ENCODE peak calls at places on chromosomes 5 and 9, in four cellular contexts. L is K562, A is GM12878, F is HepG2. B is an unnamed sample.

GRCh38 chr5:103256178-103256577 is 2.4 kb upstream of the MACIR start:
- DNase-seq in L (no peak), A (no peak), F (peak; percentile 22), B (no peak)

GRCh38 chr5:59212596-59212995 is 629.7 kb downstream of the RAB3C start:
- DNase-seq in L (no peak), A (no peak), F (no peak), B (no peak)

GRCh38 chr9:110932883-110933282 is 105.4 kb downstream of the LPAR1 start:
- DNase-seq in L (no peak), A (no peak), F (no peak), B (no peak)

GRCh38 chr9:106632621-106633020 is 230.3 kb upstream of the ZNF462 start:
- DNase-seq in L (no peak), A (no peak), F (no peak), B (no peak)

GRCh38 chr9:91119679-91120078 is 242.0 kb downstream of the AUH start:
- DNase-seq in L (no peak), A (no peak), F (no peak), B (no peak)

GRCh38 chr5:136075339-136075885 is 46.6 kb downstream of the TGFBI start:
- DNase-seq in L (no peak), A (no peak), F (no peak), B (no peak)

GRCh38 chr5:173792781-173793547 is 95.2 kb upstream of the CPEB4 start:
- DNase-seq in L (no peak), A (no peak), F (peak; percentile 19), B (no peak)

GRCh38 chr5:154467655-154468354 is 10.2 kb downstream of the HAND1 start:
- DNase-seq in L (peak; percentile 86), A (peak; percentile 42), F (peak; percentile 31), B (peak; percentile 90)

GRCh38 chr5:151048526-151048925 is 28.1 kb downstream of the GPX3 start:
- DNase-seq in L (no peak), A (no peak), F (no peak), B (peak; percentile 32)

GRCh38 chr5:159156426-159156835 is 52.9 kb downstream of the RNF145 start:
- DNase-seq in L (no peak), A (no peak), F (no peak), B (no peak)

GRCh38 chr5:132099073-132099748 is 25.6 kb downstream of the CSF2 start:
- DNase-seq in L (no peak), A (peak; percentile 87), F (no peak), B (no peak)

GRCh38 chr5:139394123-139394653 is 716 bp downstream of the PROB1 start:
- DNase-seq in L (no peak), A (no peak), F (no peak), B (peak; percentile 57)

GRCh38 chr5:158754018-158754514 is 345.6 kb downstream of the EBF1 start:
- DNase-seq in L (no peak), A (no peak), F (no peak), B (no peak)

GRCh38 chr9:124212381-124213050 is 45.2 kb upstream of the NEK6 start:
- DNase-seq in L (no peak), A (no peak), F (no peak), B (no peak)

GRCh38 chr9:21919377-21920362 is 74.5 kb downstream of the CDKN2A start:
- DNase-seq in L (no peak), A (peak; percentile 13), F (peak; percentile 1), B (no peak)

GRCh38 chr5:100901851-100902341 is 1.2 kb downstream of the ST8SIA4 start:
- DNase-seq in L (no peak), A (no peak), F (no peak), B (no peak)

DNA sequence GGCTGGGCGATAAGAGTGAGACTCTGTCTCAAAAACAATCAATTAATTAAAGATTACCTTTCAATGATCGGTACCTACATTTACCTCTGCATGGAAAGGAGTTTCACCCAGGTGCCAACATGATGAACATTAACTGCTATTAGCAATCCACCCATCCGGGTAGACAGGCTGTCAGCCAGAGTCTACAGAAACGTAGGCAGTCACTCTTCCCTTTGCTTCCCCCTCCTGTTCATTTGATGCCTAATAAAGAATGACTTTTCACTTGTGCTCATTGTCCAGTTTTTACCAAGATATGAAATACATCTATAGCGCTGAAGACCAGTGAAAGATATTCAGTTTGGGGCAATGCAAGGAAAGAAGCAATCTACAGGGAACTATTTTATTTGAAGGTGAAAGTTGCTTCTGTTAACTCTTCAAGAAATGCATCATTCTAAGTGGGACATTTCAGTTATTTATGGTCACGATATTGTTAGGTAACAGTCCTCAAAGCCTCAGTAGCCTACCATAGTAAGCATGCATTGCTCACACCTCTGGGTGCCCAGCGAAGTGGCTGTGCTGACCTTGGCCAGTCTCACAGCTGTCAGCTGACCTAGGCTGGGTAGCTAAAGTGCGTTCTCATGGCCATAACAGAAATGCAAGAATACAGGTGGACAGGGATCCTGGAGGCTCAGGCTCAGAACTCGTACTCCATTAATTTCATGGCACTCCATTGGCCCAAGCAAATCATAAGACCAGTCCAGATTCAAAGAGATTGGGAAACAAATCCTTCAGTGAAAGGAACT is 87.2 kb upstream of the DMRT1 start:
- DNase-seq in L (no peak), A (no peak), F (no peak), B (no peak)
- TF ChIP-seq CREM in L (no peak), A (no peak), F (no peak), B (no peak)

GRCh38 chr9:133117271-133118178 is 3.5 kb downstream of the RALGDS start:
- DNase-seq in L (no peak), A (no peak), F (no peak), B (no peak)
- TF ChIP-seq USF2 in L (no peak), A (no peak), F (no peak), B (no peak)

GRCh38 chr9:6681957-6682501 is 36.5 kb upstream of the GLDC start:
- DNase-seq in L (no peak), A (no peak), F (no peak), B (no peak)

GRCh38 chr9:6686396-6686795 is 40.9 kb upstream of the GLDC start:
- DNase-seq in L (no peak), A (no peak), F (peak; percentile 44), B (no peak)

GRCh38 chr9:6689893-6690634 is 44.5 kb upstream of the GLDC start:
- DNase-seq in L (no peak), A (no peak), F (no peak), B (no peak)

GRCh38 chr9:6692433-6692832 is 46.9 kb upstream of the GLDC start:
- DNase-seq in L (no peak), A (no peak), F (no peak), B (peak; percentile 39)

GRCh38 chr9:6687180-6687579 is 41.7 kb upstream of the GLDC start:
- DNase-seq in L (no peak), A (no peak), F (no peak), B (no peak)
- TF ChIP-seq CREM in L (no peak), A (no peak), F (no peak), B (no peak)

DNA sequence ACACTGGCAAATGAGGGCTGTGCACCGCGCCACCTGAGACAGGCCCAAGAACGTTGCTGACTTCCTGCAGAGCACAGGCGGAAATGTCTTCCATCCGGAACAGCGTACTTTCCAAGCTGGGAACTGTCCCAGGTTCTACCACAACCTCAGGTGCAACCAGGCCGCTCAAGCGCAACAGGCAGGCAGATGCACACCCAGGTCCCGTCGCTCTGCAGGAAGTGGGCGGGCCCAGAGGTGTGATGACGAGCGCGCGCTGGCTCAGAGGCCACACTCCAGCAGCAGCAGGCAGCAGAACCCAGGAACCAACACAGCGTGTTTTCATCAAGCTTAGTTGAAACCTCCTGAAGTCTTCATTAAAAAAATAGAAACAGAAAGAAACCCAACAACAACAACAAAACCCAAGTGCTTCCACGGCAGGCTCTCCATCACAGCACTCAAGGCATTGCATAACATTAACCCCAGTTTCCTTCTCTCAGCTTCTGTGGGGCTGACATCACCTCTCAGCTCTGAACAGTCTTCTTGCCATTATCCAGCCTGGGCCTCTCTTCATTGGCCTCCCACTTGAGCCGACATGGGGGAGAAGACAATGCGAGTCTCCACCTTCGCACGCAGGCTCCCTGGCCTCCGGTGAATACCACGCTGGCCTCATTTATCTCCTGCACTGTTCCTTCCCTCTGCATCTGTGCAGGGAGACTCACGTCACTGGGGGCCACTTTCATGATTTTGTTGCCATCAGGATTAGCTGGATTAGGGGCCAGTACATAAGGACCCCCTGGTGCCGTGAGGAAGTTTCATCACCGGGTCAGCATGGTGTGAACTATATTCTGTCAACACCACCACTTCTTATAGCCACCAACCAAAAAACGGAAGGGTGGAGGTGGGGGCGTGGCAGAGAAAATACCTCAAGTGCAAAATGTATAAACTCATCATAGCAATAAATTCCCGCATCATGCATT is 22.1 kb downstream of the PTCH1 start:
- DNase-seq in L (no peak), A (peak; percentile 88), F (no peak), B (peak; percentile 50)
- TF ChIP-seq USF2 in L (no peak), A (no peak), F (no peak), B (no peak)

GRCh38 chr9:33125871-33126822 is 41.0 kb downstream of the B4GALT1 start:
- DNase-seq in L (peak; percentile 28), A (no peak), F (no peak), B (no peak)
- TF ChIP-seq CREM in L (no peak), A (no peak), F (no peak), B (no peak)

GRCh38 chr5:10672285-10673044 is 88.6 kb downstream of the DAP start:
- DNase-seq in L (no peak), A (no peak), F (no peak), B (no peak)
- TF ChIP-seq USF2 in L (no peak), A (no peak), F (no peak), B (no peak)

DNA sequence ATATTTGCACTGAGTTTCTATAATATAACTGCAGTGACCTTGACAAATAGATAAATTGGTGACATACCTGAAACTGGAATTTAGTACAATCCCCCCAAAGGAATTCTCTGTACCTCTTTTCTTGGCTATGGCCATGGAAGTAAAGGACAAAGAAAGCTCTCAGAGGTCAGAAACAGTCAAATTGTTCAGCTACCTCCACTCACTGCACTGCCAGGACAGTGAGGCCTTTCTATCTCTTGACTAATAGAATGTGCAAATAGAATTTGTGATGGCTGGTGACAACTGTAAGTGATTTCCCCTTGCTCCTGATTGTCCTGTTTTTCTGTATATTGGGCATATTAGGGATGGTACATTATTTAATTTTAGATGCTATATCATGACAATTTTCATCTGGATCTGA is 67.1 kb downstream of the CCDC192 start:
- DNase-seq in L (no peak), A (no peak), F (no peak), B (no peak)
- TF ChIP-seq CREM in L (no peak), A (no peak), F (no peak), B (no peak)

DNA sequence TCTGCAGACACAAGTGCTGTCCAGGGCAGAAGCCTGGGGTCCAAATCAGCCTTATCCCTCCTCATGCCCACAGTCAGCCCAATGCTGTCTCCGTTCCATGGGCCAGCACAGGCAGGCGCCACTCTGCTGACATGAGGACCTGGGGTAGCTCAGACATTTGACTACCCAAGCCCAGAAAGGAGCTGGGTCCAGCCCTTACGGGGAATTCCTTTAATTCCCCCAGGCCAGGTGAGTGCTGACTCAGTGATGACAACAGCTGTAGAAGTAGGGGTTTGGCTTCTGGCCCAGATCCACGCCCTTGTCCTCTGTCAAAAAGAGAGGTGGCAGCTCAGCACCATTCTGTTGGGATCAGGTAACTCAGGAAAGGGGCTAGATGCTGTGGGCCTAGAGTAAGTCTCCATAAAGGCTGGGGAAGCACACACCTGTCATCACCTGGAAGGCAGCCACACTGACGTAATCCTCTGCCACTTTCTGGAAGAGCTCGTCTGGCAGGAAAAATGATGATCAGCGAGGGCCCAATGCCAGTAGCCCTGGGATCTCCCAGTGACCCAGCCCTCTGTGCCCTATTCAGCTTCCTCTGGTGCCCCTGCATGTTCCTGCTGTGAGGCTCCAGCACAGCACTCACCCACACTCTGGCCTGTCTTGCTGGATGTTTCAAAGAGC is 1.9 kb downstream of the RAB24 start:
- DNase-seq in L (no peak), A (no peak), F (no peak), B (no peak)
- TF ChIP-seq USF2 in L (no peak), A (no peak), F (no peak), B (no peak)